ENCODE peak calls at places on chromosomes 12 and 14, in five cellular contexts. K is progenitor cell of endocrine pancreas, Q is natural killer cell, A is PC-9, L is OCI-LY7. X is an unnamed sample.

GRCh38 chr12:53062977-53063707 is 13.3 kb downstream of the TNS2 start:
- DNase-seq in K (no peak), Q (no peak), A (no peak), L (no peak), X (no peak)

GRCh38 chr14:37051153-37051552 is 121.3 kb downstream of the SLC25A21 start:
- DNase-seq in K (no peak), Q (no peak), A (no peak), L (no peak), X (no peak)

GRCh38 chr12:48996794-48997718 is 2.1 kb downstream of the DDN start:
- DNase-seq in K (peak), Q (peak), A (no peak), L (peak), X (peak)

GRCh38 chr12:130967631-130968030 is 13.9 kb downstream of the ADGRD1 start:
- DNase-seq in K (no peak), Q (no peak), A (no peak), L (no peak), X (no peak)

GRCh38 chr12:68326720-68327119 is 5.4 kb downstream of the MDM1 start:
- DNase-seq in K (no peak), Q (no peak), A (no peak), L (no peak), X (no peak)

GRCh38 chr14:100783630-100784321 is 42.1 kb upstream of the MEG3 start:
- DNase-seq in K (no peak), Q (no peak), A (no peak), L (no peak), X (no peak)

GRCh38 chr14:66575014-66575413 is 67.1 kb downstream of the GPHN start:
- DNase-seq in K (no peak), Q (no peak), A (no peak), L (no peak), X (no peak)

GRCh38 chr12:2251485-2252179 is 198.8 kb downstream of the CACNA1C start:
- DNase-seq in K (no peak), Q (no peak), A (no peak), L (peak), X (no peak)

GRCh38 chr14:101174522-101174838 is 271.0 kb upstream of the RTL1 start:
- DNase-seq in K (no peak), Q (no peak), A (no peak), L (no peak), X (no peak)

GRCh38 chr14:48129472-48129871 is 454.1 kb upstream of the MDGA2 start:
- DNase-seq in K (no peak), Q (no peak), A (no peak), L (no peak), X (no peak)

GRCh38 chr12:113473942-113474341 is 2.3 kb upstream of the LHX5 start:
- DNase-seq in K (no peak), Q (no peak), A (peak), L (no peak), X (no peak)

GRCh38 chr14:61586539-61587396 is 108.5 kb upstream of the HIF1A start:
- DNase-seq in K (no peak), Q (no peak), A (no peak), L (no peak), X (no peak)

GRCh38 chr14:78637489-78637888 is 467.3 kb downstream of the NRXN3 start:
- DNase-seq in K (no peak), Q (no peak), A (no peak), L (no peak), X (no peak)

GRCh38 chr12:108833355-108833733 is 24.0 kb downstream of the SSH1 start:
- DNase-seq in K (no peak), Q (no peak), A (peak), L (no peak), X (no peak)

GRCh38 chr12:125310461-125310860 is 245.2 kb downstream of the AACS start:
- DNase-seq in K (no peak), Q (no peak), A (no peak), L (no peak), X (no peak)

GRCh38 chr12:622420-622819 is 40.8 kb downstream of the NINJ2 start:
- DNase-seq in K (no peak), Q (no peak), A (no peak), L (no peak), X (peak)

GRCh38 chr12:82754856-82755255 is 68.2 kb downstream of the TMTC2 start:
- DNase-seq in K (no peak), Q (no peak), A (peak), L (no peak), X (no peak)

GRCh38 chr12:70823182-70823976 is 97.2 kb downstream of the PTPRR start:
- DNase-seq in K (no peak), Q (no peak), A (no peak), L (no peak), X (no peak)

GRCh38 chr12:93176166-93176565 is 201.6 kb upstream of the NUDT4 start:
- DNase-seq in K (no peak), Q (no peak), A (no peak), L (no peak), X (no peak)

GRCh38 chr12:98053202-98053601 is 462.2 kb upstream of the TMPO start:
- DNase-seq in K (no peak), Q (no peak), A (no peak), L (no peak), X (no peak)

GRCh38 chr12:5295151-5295550 is 136.8 kb upstream of the NTF3 start:
- DNase-seq in K (no peak), Q (no peak), A (no peak), L (no peak), X (no peak)

GRCh38 chr12:24938341-24938740 is 10.6 kb downstream of the BCAT1 start:
- DNase-seq in K (no peak), Q (no peak), A (no peak), L (no peak), X (no peak)

GRCh38 chr14:22268875-22269274 is 320.1 kb downstream of the DAD1 start:
- DNase-seq in K (no peak), Q (no peak), A (peak), L (no peak), X (no peak)

GRCh38 chr14:100147691-100148464 is 11.6 kb downstream of the DEGS2 start:
- DNase-seq in K (no peak), Q (no peak), A (no peak), L (peak), X (no peak)

GRCh38 chr12:68641138-68641537 is 30.4 kb downstream of the RAP1B start:
- DNase-seq in K (no peak), Q (no peak), A (no peak), L (peak), X (peak)

GRCh38 chr12:129700036-129700435 is 203.8 kb downstream of the TMEM132D start:
- DNase-seq in K (no peak), Q (no peak), A (no peak), L (no peak), X (no peak)

GRCh38 chr12:1830981-1831930 is 10.9 kb downstream of the LRTM2 start:
- DNase-seq in K (peak), Q (no peak), A (peak), L (no peak), X (peak)

GRCh38 chr12:71144682-71145081 is 13.1 kb downstream of the TSPAN8 start:
- DNase-seq in K (no peak), Q (no peak), A (no peak), L (no peak), X (no peak)

GRCh38 chr14:21913759-21914158 is 240.1 kb upstream of the OR4E1 start:
- DNase-seq in K (peak), Q (peak), A (peak), L (peak), X (peak)

GRCh38 chr12:67270622-67271021 is 1.5 kb downstream of the CAND1 start:
- DNase-seq in K (no peak), Q (no peak), A (no peak), L (no peak), X (no peak)

GRCh38 chr12:67268896-67269631 is at the start of gene CAND1:
- DNase-seq in K (peak), Q (peak), A (peak), L (peak), X (peak)

GRCh38 chr12:67271976-67272375 is 2.8 kb downstream of the CAND1 start:
- DNase-seq in K (no peak), Q (no peak), A (no peak), L (no peak), X (no peak)

GRCh38 chr12:67269632-67270578 is 747 bp downstream of the CAND1 start:
- DNase-seq in K (peak), Q (peak), A (no peak), L (peak), X (peak)

GRCh38 chr12:67268335-67268895 is 743 bp upstream of the CAND1 start:
- DNase-seq in K (peak), Q (peak), A (peak), L (peak), X (peak)
- TF ChIP-seq CTCF in K (no peak), Q (no peak), A (no peak), L (no peak), X (no peak)

GRCh38 chr14:93902619-93903307 is 24.4 kb upstream of the FAM181A start:
- DNase-seq in K (no peak), Q (no peak), A (no peak), L (no peak), X (no peak)

GRCh38 chr14:93905623-93906022 is 21.5 kb upstream of the FAM181A start:
- DNase-seq in K (no peak), Q (no peak), A (no peak), L (no peak), X (no peak)

GRCh38 chr14:93901813-93902212 is 25.3 kb upstream of the FAM181A start:
- DNase-seq in K (no peak), Q (no peak), A (no peak), L (no peak), X (no peak)

GRCh38 chr14:93906341-93907329 is 20.5 kb upstream of the FAM181A start:
- DNase-seq in K (peak), Q (no peak), A (no peak), L (peak), X (peak)

GRCh38 chr14:93903342-93904184 is 23.6 kb upstream of the FAM181A start:
- DNase-seq in K (no peak), Q (no peak), A (no peak), L (no peak), X (peak)
- TF ChIP-seq CTCF in K (peak), Q (no peak), A (no peak), L (peak), X (no peak)

GRCh38 chr12:20194171-20194570 is 174.2 kb upstream of the PDE3A start:
- DNase-seq in K (no peak), Q (no peak), A (no peak), L (no peak), X (no peak)
- TF ChIP-seq CTCF in K (peak), Q (no peak), A (no peak), L (no peak), X (no peak)

DNA sequence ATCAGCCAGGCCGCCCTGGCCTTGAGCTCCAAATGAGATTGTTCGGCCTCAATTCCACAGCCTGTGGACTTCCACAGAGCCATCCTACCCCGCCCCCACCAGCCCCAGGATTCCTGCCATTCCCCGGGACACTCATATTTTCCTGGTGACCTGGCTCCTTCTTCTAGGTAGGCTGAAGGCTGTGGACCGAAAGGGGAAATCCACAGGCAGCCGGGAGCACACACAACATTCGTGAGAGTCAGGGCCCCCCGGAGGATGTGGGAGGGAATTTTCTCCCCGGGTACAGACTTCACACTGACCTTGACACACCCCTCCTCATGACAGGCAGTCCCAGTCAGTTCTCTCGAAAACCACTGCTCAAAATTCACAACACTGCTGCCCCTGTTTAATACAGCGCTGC is 39.9 kb downstream of the RIN3 start:
- DNase-seq in K (no peak), Q (no peak), A (no peak), L (no peak), X (no peak)
- TF ChIP-seq CTCF in K (no peak), Q (no peak), A (no peak), L (peak), X (no peak)

GRCh38 chr14:74301594-74302159 is 1.1 kb downstream of the ABCD4 start:
- DNase-seq in K (no peak), Q (no peak), A (no peak), L (no peak), X (no peak)
- TF ChIP-seq CTCF in K (no peak), Q (no peak), A (no peak), L (no peak), X (no peak)

GRCh38 chr12:44873898-44874297 is 2.2 kb downstream of the NELL2 start:
- DNase-seq in K (no peak), Q (no peak), A (no peak), L (peak), X (no peak)
- TF ChIP-seq CTCF in K (peak), Q (no peak), A (no peak), L (peak), X (peak)

DNA sequence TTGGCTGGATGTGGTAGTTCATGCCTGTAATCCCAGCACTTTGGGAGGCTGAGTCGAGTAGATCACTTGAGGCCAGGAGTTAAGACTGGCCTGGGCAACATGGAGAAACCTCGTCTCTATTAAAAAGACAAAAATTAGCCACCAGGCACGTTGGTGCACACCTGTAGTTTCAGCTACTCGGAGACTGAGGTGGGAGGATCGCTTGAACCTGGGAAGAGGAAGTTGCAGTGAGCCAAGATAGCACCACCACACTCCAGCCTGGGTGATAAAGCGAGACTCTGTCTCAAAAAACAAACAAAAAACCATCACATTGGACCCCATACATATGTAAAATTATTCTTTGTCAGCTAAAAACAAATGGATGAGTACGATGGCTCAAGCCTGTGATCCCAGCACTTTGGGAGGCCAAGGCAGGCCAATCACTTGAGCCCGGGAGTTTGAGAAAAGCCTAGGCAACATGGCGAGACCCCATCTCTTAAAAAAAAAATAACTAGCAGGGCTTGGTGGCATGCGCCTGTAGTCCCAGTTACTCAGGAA is 43.9 kb downstream of the LIMA1 start:
- DNase-seq in K (no peak), Q (no peak), A (no peak), L (no peak), X (no peak)
- TF ChIP-seq CTCF in K (no peak), Q (no peak), A (no peak), L (no peak), X (no peak)

DNA sequence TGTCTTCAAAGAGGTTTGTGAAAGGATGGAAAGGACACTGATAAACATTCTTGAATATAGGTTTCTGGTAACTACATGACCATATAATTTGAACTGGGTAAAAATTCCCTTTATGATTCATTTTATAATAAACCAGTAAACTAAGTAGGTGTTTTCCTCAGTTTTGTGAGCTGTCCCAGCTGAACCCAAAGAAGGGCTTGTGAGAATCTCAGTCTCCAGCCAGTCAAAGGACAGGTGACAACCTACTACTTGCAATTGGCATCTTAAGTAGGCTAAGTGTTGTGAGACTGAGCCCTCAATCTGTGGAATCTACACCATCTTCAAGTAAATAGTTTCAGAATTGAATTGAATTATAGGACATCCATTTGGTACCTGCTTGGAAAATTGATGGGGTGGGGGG is 75.2 kb downstream of the MYF5 start:
- DNase-seq in K (no peak), Q (no peak), A (no peak), L (no peak), X (no peak)
- TF ChIP-seq CTCF in K (no peak), Q (no peak), A (no peak), L (no peak), X (no peak)

DNA sequence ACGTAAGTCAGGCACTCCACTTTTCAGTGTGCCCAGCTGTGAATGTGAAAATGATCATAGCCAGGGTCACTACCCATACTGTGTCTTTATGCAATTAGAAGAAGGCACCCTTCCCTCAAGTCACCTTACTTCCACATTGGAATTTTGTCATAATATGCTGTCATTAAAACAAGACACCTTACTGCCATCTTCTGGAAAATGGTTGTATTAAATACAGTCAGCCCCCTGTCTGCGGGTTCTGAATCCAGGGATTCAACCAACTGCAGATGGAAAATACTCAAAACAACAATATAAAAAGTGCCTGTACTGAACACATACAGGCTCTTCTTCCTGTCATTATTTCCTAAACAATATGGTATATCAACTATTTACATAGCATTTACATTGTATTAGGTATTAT is 70.2 kb upstream of the TBX5 start:
- DNase-seq in K (no peak), Q (no peak), A (no peak), L (no peak), X (no peak)
- TF ChIP-seq CTCF in K (peak), Q (no peak), A (peak), L (peak), X (no peak)